ENCODE peak calls at places on chromosomes 6 and 20, in nine cellular contexts. A, J, E, K, Y, L, S, B and F are unnamed samples.

GRCh38 chr6:156348376-156348775 is 428.8 kb upstream of the ARID1B start:
- DNase-seq in A (no peak), J (no peak), E (no peak), K (no peak), Y (no peak), L (no peak), S (no peak), B (no peak), F (no peak)

GRCh38 chr6:124679392-124679791 is 282.8 kb upstream of the RNF217 start:
- DNase-seq in A (no peak), J (no peak), E (no peak), K (no peak), Y (no peak), L (no peak), S (peak; percentile 89), B (no peak), F (no peak)

GRCh38 chr20:64068381-64069208 is 5.6 kb downstream of the TCEA2 start:
- DNase-seq in A (no peak), J (no peak), E (no peak), K (no peak), Y (no peak), L (no peak), S (no peak), B (no peak), F (no peak)

GRCh38 chr20:41697861-41698559 is 79.8 kb upstream of the CHD6 start:
- DNase-seq in A (no peak), J (no peak), E (no peak), K (no peak), Y (no peak), L (peak; percentile 34), S (peak; percentile 49), B (no peak), F (peak; percentile 43)

GRCh38 chr6:2935566-2936291 is 32.6 kb upstream of the SERPINB9 start:
- DNase-seq in A (no peak), J (no peak), E (no peak), K (no peak), Y (no peak), L (peak; percentile 60), S (no peak), B (no peak), F (no peak)

GRCh38 chr20:62119591-62120364 is 2.5 kb upstream of the LSM14B start:
- DNase-seq in A (no peak), J (no peak), E (peak; percentile 84), K (no peak), Y (no peak), L (no peak), S (no peak), B (no peak), F (no peak)

GRCh38 chr20:25024171-25024570 is 31.6 kb upstream of the APMAP start:
- DNase-seq in A (no peak), J (no peak), E (peak; percentile 15), K (no peak), Y (no peak), L (no peak), S (no peak), B (no peak), F (no peak)

GRCh38 chr20:2986466-2986865 is 57.0 kb upstream of the GNRH2 start:
- DNase-seq in A (no peak), J (no peak), E (no peak), K (no peak), Y (no peak), L (no peak), S (peak; percentile 85), B (no peak), F (no peak)

GRCh38 chr20:47568019-47568418 is 66.3 kb downstream of the NCOA3 start:
- DNase-seq in A (no peak), J (no peak), E (peak; percentile 42), K (peak; percentile 67), Y (no peak), L (no peak), S (peak; percentile 53), B (peak; percentile 83), F (no peak)

GRCh38 chr6:156686429-156686939 is 90.7 kb upstream of the ARID1B start:
- DNase-seq in A (no peak), J (no peak), E (no peak), K (no peak), Y (peak; percentile 41), L (peak; percentile 49), S (peak; percentile 53), B (peak; percentile 43), F (no peak)

GRCh38 chr20:37651932-37652331 is 41.9 kb upstream of the CTNNBL1 start:
- DNase-seq in A (peak; percentile 36), J (no peak), E (peak; percentile 58), K (no peak), Y (peak; percentile 69), L (peak; percentile 77), S (peak; percentile 22), B (no peak), F (peak; percentile 35)

GRCh38 chr6:18795726-18796125 is 408.6 kb downstream of the RNF144B start:
- DNase-seq in A (no peak), J (no peak), E (no peak), K (no peak), Y (no peak), L (no peak), S (no peak), B (no peak), F (no peak)

GRCh38 chr6:2734517-2735076 is 16.1 kb downstream of the MYLK4 start:
- DNase-seq in A (no peak), J (no peak), E (no peak), K (no peak), Y (peak; percentile 29), L (peak; percentile 65), S (no peak), B (no peak), F (no peak)

DNA sequence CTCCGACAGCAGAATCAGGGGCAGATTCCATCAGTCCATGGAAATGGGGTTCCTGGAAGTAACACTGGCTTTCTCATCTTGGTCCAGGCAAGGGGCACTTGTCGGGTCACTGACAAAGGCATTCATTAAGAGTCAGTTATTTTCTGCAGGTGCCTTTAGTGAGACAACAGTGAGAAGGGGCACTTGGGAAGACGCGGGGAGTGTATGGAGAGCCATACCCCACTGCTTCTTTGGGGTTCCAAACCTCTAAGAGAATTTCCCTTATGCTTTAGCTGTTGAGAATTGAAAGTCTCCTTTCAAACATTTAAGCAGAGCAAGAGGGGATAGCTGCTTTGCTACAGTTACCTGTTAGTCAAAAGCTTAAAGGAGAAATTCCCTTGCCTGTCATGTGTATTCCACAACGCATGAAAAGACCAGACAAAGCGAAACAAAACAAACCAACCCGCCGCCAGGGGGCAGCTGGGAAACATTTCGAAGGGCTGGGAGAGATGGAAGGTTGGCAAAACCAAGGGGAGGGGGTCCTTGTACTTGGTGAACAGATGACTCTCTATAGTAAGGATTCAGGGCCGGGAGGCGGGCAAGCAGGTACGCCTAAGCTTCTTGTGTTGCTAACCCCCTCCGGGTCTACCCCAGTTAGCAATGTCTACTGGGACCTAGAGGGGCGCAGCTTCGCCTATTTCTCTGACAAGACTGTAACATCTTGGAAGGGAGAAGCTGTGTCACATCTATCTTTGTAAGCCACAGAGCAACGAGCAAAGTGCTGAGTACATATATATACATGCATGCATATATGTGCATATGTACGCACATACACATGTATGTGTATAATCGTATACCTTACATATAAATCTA is 474.9 kb upstream of the AGPAT4 start:
- DNase-seq in A (peak; percentile 33), J (peak; percentile 80), E (peak; percentile 31), K (no peak), Y (peak; percentile 87), L (peak; percentile 89), S (no peak), B (no peak), F (no peak)
- TF ChIP-seq CTCF in A (peak; percentile 62), J (peak; percentile 76), E (peak; percentile 37), K (no peak), Y (peak; percentile 72), L (peak; percentile 87), S (peak; percentile 24), B (peak; percentile 62), F (peak; percentile 28)

GRCh38 chr6:106609699-106610098 is 19.6 kb downstream of the RTN4IP1 start:
- DNase-seq in A (peak; percentile 21), J (no peak), E (no peak), K (no peak), Y (peak; percentile 45), L (peak; percentile 58), S (no peak), B (no peak), F (no peak)
- TF ChIP-seq CTCF in A (peak; percentile 57), J (peak; percentile 51), E (no peak), K (peak; percentile 30), Y (no peak), L (peak; percentile 64), S (peak; percentile 19), B (peak; percentile 66), F (peak; percentile 57)

DNA sequence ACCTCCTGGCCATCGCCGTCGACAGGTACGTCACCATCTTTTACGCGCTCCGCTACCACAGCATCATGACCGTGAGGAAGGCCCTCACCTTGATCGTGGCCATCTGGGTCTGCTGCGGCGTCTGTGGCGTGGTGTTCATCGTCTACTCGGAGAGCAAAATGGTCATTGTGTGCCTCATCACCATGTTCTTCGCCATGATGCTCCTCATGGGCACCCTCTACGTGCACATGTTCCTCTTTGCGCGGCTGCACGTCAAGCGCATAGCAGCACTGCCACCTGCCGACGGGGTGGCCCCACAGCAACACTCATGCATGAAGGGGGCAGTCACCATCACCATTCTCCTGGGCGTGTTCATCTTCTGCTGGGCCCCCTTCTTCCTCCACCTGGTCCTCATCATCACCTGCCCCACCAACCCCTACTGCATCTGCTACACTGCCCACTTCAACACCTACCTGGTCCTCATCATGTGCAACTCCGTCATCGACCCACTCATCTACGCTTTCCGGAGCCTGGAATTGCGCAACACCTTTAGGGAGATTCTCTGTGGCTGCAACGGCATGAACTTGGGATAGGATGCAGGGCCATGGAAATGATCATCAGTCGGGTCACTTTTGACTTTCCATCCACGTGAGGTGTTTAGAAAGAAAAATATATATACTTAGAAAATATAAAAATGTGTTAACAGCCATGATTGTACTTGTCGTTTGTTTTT is 868 bp downstream of the MC3R start:
- DNase-seq in A (peak; percentile 13), J (peak; percentile 1), E (no peak), K (no peak), Y (peak; percentile 17), L (peak; percentile 75), S (peak; percentile 13), B (no peak), F (peak; percentile 28)
- TF ChIP-seq CTCF in A (peak; percentile 68), J (peak; percentile 55), E (no peak), K (peak; percentile 32), Y (no peak), L (peak; percentile 55), S (peak; percentile 31), B (peak; percentile 46), F (peak; percentile 68)

DNA sequence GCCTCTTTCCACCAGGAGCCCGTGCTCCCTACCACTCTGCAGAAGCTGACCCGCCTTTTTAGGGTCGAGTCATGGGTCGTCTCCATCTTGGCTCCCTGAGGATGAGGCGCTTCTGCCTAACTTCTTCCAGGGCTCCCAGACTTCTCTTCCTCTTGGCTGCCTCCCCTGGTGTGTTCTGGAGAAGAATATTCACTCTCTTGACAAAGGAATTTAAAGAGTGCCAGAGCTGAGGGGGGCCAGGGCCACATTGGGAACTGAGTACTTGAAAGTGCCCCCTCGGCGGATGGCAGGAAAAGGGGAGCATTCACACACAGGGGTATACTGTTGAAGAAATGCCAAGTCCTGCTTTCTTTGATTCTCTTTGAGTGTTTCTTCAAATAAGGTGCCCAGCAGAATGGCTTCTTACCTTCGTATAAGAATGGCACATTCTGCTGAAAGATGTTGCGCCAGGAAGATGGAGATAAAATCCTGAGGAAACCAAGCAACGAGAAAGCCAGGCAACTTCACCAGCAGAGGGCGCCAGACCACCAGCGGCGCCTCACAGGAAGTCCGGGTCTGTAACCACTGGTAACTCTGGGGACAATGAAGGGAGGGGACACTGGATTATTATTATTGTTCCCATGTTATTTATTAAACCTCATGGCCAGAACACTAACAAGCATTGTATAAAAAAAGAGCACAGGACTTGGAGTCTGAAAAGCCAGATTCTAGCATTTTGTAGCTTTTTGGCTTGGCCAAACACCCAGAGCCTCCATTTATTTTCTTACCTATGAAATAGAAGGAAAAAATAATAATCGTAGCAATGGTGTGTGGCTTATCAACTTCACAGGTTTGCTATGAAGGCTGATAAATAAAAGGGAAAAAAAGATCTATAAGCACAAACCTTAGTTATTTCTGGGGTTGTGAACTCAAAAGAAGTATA is 176.7 kb downstream of the HACE1 start:
- DNase-seq in A (peak; percentile 53), J (peak; percentile 70), E (peak; percentile 41), K (no peak), Y (peak; percentile 82), L (peak; percentile 77), S (peak; percentile 53), B (no peak), F (peak; percentile 64)
- TF ChIP-seq CTCF in A (peak; percentile 92), J (peak; percentile 82), E (peak; percentile 61), K (peak; percentile 80), Y (peak; percentile 95), L (peak; percentile 98), S (peak; percentile 90), B (peak; percentile 92), F (peak; percentile 69)